ENCODE peak calls at places on chromosomes 7 and 10, in seven cellular contexts. One of them, this sample, is unnamed.
A peak's percentile ranks its signal among the peaks of the same experiment; 100 is the strongest.

GRCh38 chr10:58157076-58157766 is 110.5 kb downstream of the IPMK start:
- DNase-seq in fibroblast of the aortic adventitia: peak; percentile 100
- DNase-seq in psoas muscle: no peak
- DNase-seq in bronchial epithelial cell: peak; percentile 96
- DNase-seq in B cell: no peak
- DNase-seq in adrenal gland: no peak
- DNase-seq in AG09319: peak; percentile 96
- DNase-seq in this sample: no peak

GRCh38 chr10:110460111-110460809 is 37.4 kb upstream of the DUSP5 start:
- DNase-seq in B cell: peak; percentile 48
- DNase-seq in bronchial epithelial cell: no peak
- DNase-seq in adrenal gland: peak; percentile 34
- DNase-seq in AG09319: no peak
- DNase-seq in fibroblast of the aortic adventitia: no peak
- DNase-seq in psoas muscle: peak; percentile 59
- DNase-seq in this sample: peak; percentile 14

GRCh38 chr7:74043523-74043951 is 15.6 kb downstream of the ELN start:
- DNase-seq in bronchial epithelial cell: no peak
- DNase-seq in B cell: no peak
- DNase-seq in AG09319: no peak
- DNase-seq in fibroblast of the aortic adventitia: peak; percentile 71
- DNase-seq in psoas muscle: no peak
- DNase-seq in adrenal gland: no peak
- DNase-seq in this sample: no peak

GRCh38 chr10:64148597-64148996 is 627.4 kb downstream of the REEP3 start:
- DNase-seq in adrenal gland: no peak
- DNase-seq in B cell: no peak
- DNase-seq in AG09319: no peak
- DNase-seq in bronchial epithelial cell: no peak
- DNase-seq in fibroblast of the aortic adventitia: no peak
- DNase-seq in psoas muscle: no peak
- DNase-seq in this sample: no peak

GRCh38 chr7:93910076-93910994 is 4.0 kb downstream of the GNGT1 start:
- DNase-seq in B cell: no peak
- DNase-seq in fibroblast of the aortic adventitia: peak; percentile 97
- DNase-seq in adrenal gland: peak; percentile 41
- DNase-seq in bronchial epithelial cell: peak; percentile 12
- DNase-seq in psoas muscle: peak; percentile 50
- DNase-seq in AG09319: peak; percentile 62
- DNase-seq in this sample: no peak

GRCh38 chr10:44780461-44780860 is 130.7 kb upstream of the TMEM72 start:
- DNase-seq in bronchial epithelial cell: no peak
- DNase-seq in B cell: no peak
- DNase-seq in psoas muscle: no peak
- DNase-seq in fibroblast of the aortic adventitia: peak; percentile 46
- DNase-seq in adrenal gland: no peak
- DNase-seq in AG09319: no peak
- DNase-seq in this sample: no peak

GRCh38 chr10:27448926-27449325 is 55.2 kb upstream of the RAB18 start:
- DNase-seq in B cell: no peak
- DNase-seq in psoas muscle: no peak
- DNase-seq in adrenal gland: no peak
- DNase-seq in fibroblast of the aortic adventitia: peak; percentile 11
- DNase-seq in AG09319: no peak
- DNase-seq in bronchial epithelial cell: peak; percentile 90
- DNase-seq in this sample: no peak

GRCh38 chr7:151696738-151697514 is 177.2 kb upstream of the RHEB start:
- DNase-seq in fibroblast of the aortic adventitia: no peak
- DNase-seq in B cell: no peak
- DNase-seq in bronchial epithelial cell: peak; percentile 33
- DNase-seq in AG09319: no peak
- DNase-seq in adrenal gland: no peak
- DNase-seq in psoas muscle: peak; percentile 48
- DNase-seq in this sample: no peak

GRCh38 chr7:151126500-151127137 is 40.3 kb downstream of the AGAP3 start:
- DNase-seq in bronchial epithelial cell: no peak
- DNase-seq in psoas muscle: no peak
- DNase-seq in B cell: peak; percentile 40
- DNase-seq in adrenal gland: no peak
- DNase-seq in AG09319: no peak
- DNase-seq in fibroblast of the aortic adventitia: no peak
- DNase-seq in this sample: no peak

GRCh38 chr10:48598936-48599829 is 5.7 kb downstream of the ARHGAP22 start:
- DNase-seq in bronchial epithelial cell: no peak
- DNase-seq in fibroblast of the aortic adventitia: no peak
- DNase-seq in AG09319: no peak
- DNase-seq in psoas muscle: no peak
- DNase-seq in B cell: no peak
- DNase-seq in adrenal gland: no peak
- DNase-seq in this sample: no peak

GRCh38 chr7:156827587-156828203 is 65.3 kb downstream of the LMBR1 start:
- DNase-seq in AG09319: no peak
- DNase-seq in psoas muscle: no peak
- DNase-seq in fibroblast of the aortic adventitia: peak; percentile 53
- DNase-seq in adrenal gland: no peak
- DNase-seq in bronchial epithelial cell: peak; percentile 24
- DNase-seq in B cell: no peak
- DNase-seq in this sample: no peak
- TF ChIP-seq CTCF in AG09319: peak; percentile 53
- TF ChIP-seq CTCF in psoas muscle: peak; percentile 50
- TF ChIP-seq CTCF in fibroblast of the aortic adventitia: peak; percentile 72
- TF ChIP-seq CTCF in adrenal gland: peak; percentile 62
- TF ChIP-seq CTCF in bronchial epithelial cell: peak; percentile 10
- TF ChIP-seq CTCF in B cell: peak; percentile 66
- TF ChIP-seq CTCF in this sample: peak; percentile 47

GRCh38 chr10:92839191-92840085 is 8.9 kb upstream of the EXOC6 start:
- DNase-seq in AG09319: peak; percentile 18
- DNase-seq in bronchial epithelial cell: no peak
- DNase-seq in psoas muscle: peak; percentile 77
- DNase-seq in fibroblast of the aortic adventitia: peak; percentile 87
- DNase-seq in B cell: no peak
- DNase-seq in adrenal gland: peak; percentile 75
- DNase-seq in this sample: peak; percentile 37
- TF ChIP-seq CTCF in AG09319: no peak
- TF ChIP-seq CTCF in bronchial epithelial cell: peak; percentile 15
- TF ChIP-seq CTCF in psoas muscle: peak; percentile 16
- TF ChIP-seq CTCF in fibroblast of the aortic adventitia: peak; percentile 14
- TF ChIP-seq CTCF in B cell: peak; percentile 33
- TF ChIP-seq CTCF in adrenal gland: no peak
- TF ChIP-seq CTCF in this sample: peak; percentile 24

GRCh38 chr10:70539471-70539870 is 60.9 kb downstream of the PALD1 start:
- DNase-seq in psoas muscle: no peak
- DNase-seq in AG09319: no peak
- DNase-seq in bronchial epithelial cell: no peak
- DNase-seq in fibroblast of the aortic adventitia: no peak
- DNase-seq in adrenal gland: no peak
- DNase-seq in B cell: no peak
- DNase-seq in this sample: no peak

GRCh38 chr10:70541738-70542564 is 60.6 kb downstream of the PRF1 start:
- DNase-seq in adrenal gland: no peak
- DNase-seq in psoas muscle: no peak
- DNase-seq in AG09319: no peak
- DNase-seq in B cell: no peak
- DNase-seq in fibroblast of the aortic adventitia: no peak
- DNase-seq in bronchial epithelial cell: no peak
- DNase-seq in this sample: no peak

GRCh38 chr10:70542565-70542938 is 60.0 kb downstream of the PRF1 start:
- DNase-seq in adrenal gland: no peak
- DNase-seq in bronchial epithelial cell: no peak
- DNase-seq in psoas muscle: no peak
- DNase-seq in B cell: no peak
- DNase-seq in AG09319: no peak
- DNase-seq in fibroblast of the aortic adventitia: peak; percentile 25
- DNase-seq in this sample: no peak

GRCh38 chr10:70540089-70540788 is 61.7 kb downstream of the PALD1 start:
- DNase-seq in AG09319: no peak
- DNase-seq in psoas muscle: no peak
- DNase-seq in adrenal gland: no peak
- DNase-seq in fibroblast of the aortic adventitia: peak; percentile 22
- DNase-seq in B cell: peak; percentile 74
- DNase-seq in bronchial epithelial cell: no peak
- DNase-seq in this sample: no peak

DNA sequence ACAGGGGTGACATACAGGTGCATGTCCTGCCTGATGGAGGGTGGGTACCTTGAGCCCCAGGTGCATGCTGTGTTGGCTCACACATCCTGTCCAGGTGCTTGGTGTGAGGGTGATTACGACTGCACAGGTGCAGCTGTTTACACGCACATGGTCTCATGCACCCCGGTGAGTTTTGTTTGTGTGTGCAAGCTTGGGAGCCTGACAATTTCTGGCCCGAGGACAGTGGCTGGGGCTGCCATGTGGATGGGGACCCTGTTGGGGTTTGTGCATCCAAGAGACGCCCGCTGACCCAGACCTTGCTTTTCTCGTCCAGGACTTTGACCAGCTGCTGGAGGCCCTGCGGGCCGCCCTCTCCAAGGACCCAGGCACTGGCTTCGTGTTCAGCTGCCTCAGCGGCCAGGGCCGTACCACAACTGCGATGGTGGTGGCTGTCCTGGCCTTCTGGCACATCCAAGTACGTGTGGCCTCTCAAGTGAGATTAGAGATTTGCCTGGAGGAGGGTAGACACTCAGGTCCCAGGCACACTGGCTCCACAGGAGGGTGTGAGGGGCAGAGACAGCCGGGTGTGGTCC is 61.7 kb downstream of the PRF1 start:
- DNase-seq in adrenal gland: no peak
- DNase-seq in fibroblast of the aortic adventitia: no peak
- DNase-seq in B cell: no peak
- DNase-seq in bronchial epithelial cell: no peak
- DNase-seq in AG09319: no peak
- DNase-seq in psoas muscle: no peak
- DNase-seq in this sample: no peak
- TF ChIP-seq CTCF in adrenal gland: peak; percentile 7
- TF ChIP-seq CTCF in fibroblast of the aortic adventitia: no peak
- TF ChIP-seq CTCF in B cell: peak; percentile 7
- TF ChIP-seq CTCF in bronchial epithelial cell: no peak
- TF ChIP-seq CTCF in AG09319: no peak
- TF ChIP-seq CTCF in psoas muscle: no peak
- TF ChIP-seq CTCF in this sample: no peak

DNA sequence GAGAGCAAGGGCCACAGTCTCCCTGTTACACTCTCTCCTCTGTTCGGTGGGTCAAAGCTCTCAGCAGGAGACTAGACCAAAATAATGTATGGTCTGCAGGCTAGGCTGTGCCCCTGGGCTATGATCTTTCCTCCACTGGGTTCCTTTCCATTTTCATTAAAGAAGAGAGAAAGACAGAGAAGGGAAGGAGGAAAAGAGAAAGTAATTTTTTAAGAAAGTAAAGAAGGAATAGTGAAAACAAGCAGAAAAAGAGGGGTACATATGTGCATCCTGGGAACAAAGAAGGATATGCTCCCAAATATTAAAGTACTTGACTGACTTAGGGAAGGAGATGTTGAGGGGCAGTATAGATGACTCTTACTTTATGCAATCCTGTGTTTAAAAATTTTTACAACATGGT is 33.6 kb upstream of the PIK3AP1 start:
- DNase-seq in bronchial epithelial cell: no peak
- DNase-seq in AG09319: no peak
- DNase-seq in psoas muscle: no peak
- DNase-seq in fibroblast of the aortic adventitia: no peak
- DNase-seq in adrenal gland: no peak
- DNase-seq in B cell: no peak
- DNase-seq in this sample: no peak
- TF ChIP-seq CTCF in bronchial epithelial cell: no peak
- TF ChIP-seq CTCF in AG09319: no peak
- TF ChIP-seq CTCF in psoas muscle: no peak
- TF ChIP-seq CTCF in fibroblast of the aortic adventitia: no peak
- TF ChIP-seq CTCF in adrenal gland: no peak
- TF ChIP-seq CTCF in B cell: no peak
- TF ChIP-seq CTCF in this sample: no peak

GRCh38 chr7:42893341-42894242 is 18.3 kb downstream of the C7orf25 start:
- DNase-seq in psoas muscle: no peak
- DNase-seq in fibroblast of the aortic adventitia: no peak
- DNase-seq in B cell: no peak
- DNase-seq in AG09319: no peak
- DNase-seq in adrenal gland: no peak
- DNase-seq in bronchial epithelial cell: no peak
- DNase-seq in this sample: no peak
- TF ChIP-seq CTCF in psoas muscle: no peak
- TF ChIP-seq CTCF in fibroblast of the aortic adventitia: no peak
- TF ChIP-seq CTCF in B cell: no peak
- TF ChIP-seq CTCF in AG09319: no peak
- TF ChIP-seq CTCF in adrenal gland: no peak
- TF ChIP-seq CTCF in bronchial epithelial cell: no peak
- TF ChIP-seq CTCF in this sample: no peak

DNA sequence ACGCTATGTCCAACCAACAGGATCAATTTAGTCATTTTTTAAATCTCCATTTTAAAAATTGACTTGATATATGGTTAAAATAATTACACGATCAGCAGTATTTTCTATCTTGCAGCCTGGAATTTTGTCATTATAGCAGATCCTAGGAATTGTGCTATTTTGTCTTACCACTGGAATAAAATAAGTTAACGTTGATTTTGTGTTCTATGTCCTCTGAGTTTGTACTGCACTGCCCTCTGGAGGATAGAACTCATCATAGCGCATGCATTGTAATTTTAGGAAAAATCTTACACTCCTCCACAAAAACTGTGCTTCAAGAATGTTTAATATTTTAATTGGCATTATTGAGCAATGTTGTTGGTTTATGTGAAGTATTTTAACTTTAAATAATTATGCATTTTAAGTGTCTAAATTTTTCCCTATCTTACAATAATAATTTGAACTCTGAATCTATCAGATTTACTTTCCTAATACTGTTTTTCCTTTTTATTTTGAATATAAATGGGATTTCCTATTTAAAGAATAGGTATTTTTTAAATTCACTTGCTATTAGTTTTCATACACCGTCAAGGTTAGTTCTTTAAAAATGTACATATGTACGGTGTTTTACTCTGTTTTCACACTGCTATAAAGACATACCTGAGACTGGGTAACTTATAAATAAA is 220.1 kb downstream of the PPP1R3A start:
- DNase-seq in B cell: no peak
- DNase-seq in psoas muscle: no peak
- DNase-seq in fibroblast of the aortic adventitia: peak; percentile 52
- DNase-seq in bronchial epithelial cell: peak; percentile 42
- DNase-seq in adrenal gland: peak; percentile 16
- DNase-seq in AG09319: peak; percentile 1
- DNase-seq in this sample: no peak
- TF ChIP-seq CTCF in B cell: peak; percentile 52
- TF ChIP-seq CTCF in psoas muscle: peak; percentile 81
- TF ChIP-seq CTCF in fibroblast of the aortic adventitia: peak; percentile 78
- TF ChIP-seq CTCF in bronchial epithelial cell: peak; percentile 52
- TF ChIP-seq CTCF in adrenal gland: peak; percentile 45
- TF ChIP-seq CTCF in AG09319: peak; percentile 67
- TF ChIP-seq CTCF in this sample: no peak